ENCODE peak calls at places on chromosomes 6 and 20, in six cellular contexts. H is GM23338; L is stimulated activated CD4-positive, alpha-beta T cell treated with anti-CD3 and anti-CD28 coated beads, Interleukin-1b, Interleukin-23, amount 100 ng/mL, for 1 hour; G is HL-60; O is stimulated activated CD8-positive, alpha-beta memory T cell treated with anti-CD3 and anti-CD28 coated beads, Interleukin-2, amount 100 ng/mL, for 48 hours; E is MV-4-11. Y is an unnamed sample.

GRCh38 chr6:111534366-111534765 is 51.3 kb upstream of the REV3L start:
- DNase-seq in H (no peak), L (no peak), G (peak), O (no peak), E (peak), Y (peak)

GRCh38 chr6:86256615-86257187 is 614.0 kb upstream of the SYNCRIP start:
- DNase-seq in H (no peak), L (no peak), G (no peak), O (no peak), E (no peak), Y (no peak)

GRCh38 chr6:166489301-166490155 is 97.0 kb downstream of the RAMACL start:
- DNase-seq in H (peak), L (no peak), G (no peak), O (no peak), E (no peak), Y (no peak)

GRCh38 chr20:25270829-25271251 is 23.0 kb downstream of the PYGB start:
- DNase-seq in H (no peak), L (no peak), G (no peak), O (no peak), E (no peak), Y (no peak)

GRCh38 chr6:6368040-6368683 is 47.7 kb upstream of the F13A1 start:
- DNase-seq in H (no peak), L (no peak), G (no peak), O (no peak), E (no peak), Y (no peak)

GRCh38 chr20:50930139-50931047 is 844 bp downstream of the ADNP start:
- DNase-seq in H (no peak), L (no peak), G (no peak), O (peak), E (no peak), Y (peak)

GRCh38 chr20:48278961-48279481 is 493.7 kb upstream of the SULF2 start:
- DNase-seq in H (no peak), L (no peak), G (no peak), O (no peak), E (peak), Y (no peak)

GRCh38 chr6:6319947-6320811 is at the start of gene F13A1:
- DNase-seq in H (peak), L (no peak), G (no peak), O (no peak), E (peak), Y (no peak)

GRCh38 chr20:46582648-46583047 is 32.2 kb upstream of the OCSTAMP start:
- DNase-seq in H (no peak), L (no peak), G (no peak), O (no peak), E (no peak), Y (no peak)

GRCh38 chr20:20744170-20744725 is 31.8 kb upstream of the RALGAPA2 start:
- DNase-seq in H (no peak), L (no peak), G (no peak), O (no peak), E (no peak), Y (no peak)

GRCh38 chr6:99613398-99613704 is 6.7 kb downstream of the PRDM13 start:
- DNase-seq in H (peak), L (no peak), G (no peak), O (no peak), E (no peak), Y (no peak)

GRCh38 chr20:53642196-53643030 is 48.8 kb upstream of the ZNF217 start:
- DNase-seq in H (peak), L (no peak), G (peak), O (no peak), E (peak), Y (no peak)

GRCh38 chr20:43515628-43516027 is 8.1 kb downstream of the L3MBTL1 start:
- DNase-seq in H (no peak), L (no peak), G (no peak), O (no peak), E (no peak), Y (no peak)

GRCh38 chr6:168052291-168052891 is 26.6 kb downstream of the FRMD1 start:
- DNase-seq in H (no peak), L (no peak), G (no peak), O (no peak), E (no peak), Y (no peak)

GRCh38 chr6:25629202-25629584 is 22.8 kb upstream of the SCGN start:
- DNase-seq in H (no peak), L (no peak), G (no peak), O (no peak), E (no peak), Y (peak)

GRCh38 chr6:105608711-105609374 is 206.0 kb upstream of the PREP start:
- DNase-seq in H (no peak), L (no peak), G (no peak), O (no peak), E (no peak), Y (no peak)

GRCh38 chr6:37025621-37026466 is 20.4 kb downstream of the FGD2 start:
- DNase-seq in H (no peak), L (no peak), G (no peak), O (no peak), E (peak), Y (no peak)

GRCh38 chr6:115131709-115132490 is 789.1 kb upstream of the HS3ST5 start:
- DNase-seq in H (no peak), L (no peak), G (no peak), O (no peak), E (no peak), Y (no peak)

GRCh38 chr6:33694977-33695376 is 16.5 kb downstream of the UQCC2 start:
- DNase-seq in H (no peak), L (no peak), G (no peak), O (no peak), E (no peak), Y (no peak)

GRCh38 chr6:113356139-113356538 is 501.0 kb upstream of the MARCKS start:
- DNase-seq in H (no peak), L (no peak), G (no peak), O (no peak), E (no peak), Y (no peak)

GRCh38 chr6:61887425-61887824 is 398.6 kb downstream of the KHDRBS2 start:
- DNase-seq in H (peak), L (no peak), G (no peak), O (no peak), E (no peak), Y (no peak)